ENCODE peak calls at places on chromosomes 4 and X, in nine cellular contexts. One of them, this sample, is unnamed.

GRCh38 chr4:135065366-135065765 is 863.8 kb upstream of the PABPC4L start:
- DNase-seq in activated CD4-positive, alpha-beta T cell treated with anti-CD3 and anti-CD28 coated beads for 24 hours: no peak
- DNase-seq in bronchial epithelial cell: no peak
- DNase-seq in activated CD8-positive, alpha-beta memory T cell treated with anti-CD3 and anti-CD28 coated beads, Interleukin-2, amount 50 U/mL, for 4 hours: no peak
- DNase-seq in stimulated activated CD8-positive, alpha-beta memory T cell treated with anti-CD3 and anti-CD28 coated beads, Interleukin-15, amount 100 ng/mL, for 4 hours: no peak
- DNase-seq in RPMI8226: no peak
- DNase-seq in naive B cell: no peak
- DNase-seq in activated CD4-positive, alpha-beta memory T cell treated with anti-CD3 and anti-CD28 coated beads, Interleukin-2, amount 10 ng/mL, durations not matched to agents 7 days and 5 days: no peak
- DNase-seq in stomach: no peak
- DNase-seq in this sample: no peak

GRCh38 chr4:6562931-6563901 is 11.8 kb upstream of the MAN2B2 start:
- DNase-seq in stimulated activated CD8-positive, alpha-beta memory T cell treated with anti-CD3 and anti-CD28 coated beads, Interleukin-15, amount 100 ng/mL, for 4 hours: no peak
- DNase-seq in bronchial epithelial cell: peak
- DNase-seq in stomach: no peak
- DNase-seq in activated CD4-positive, alpha-beta T cell treated with anti-CD3 and anti-CD28 coated beads for 24 hours: no peak
- DNase-seq in RPMI8226: peak
- DNase-seq in activated CD8-positive, alpha-beta memory T cell treated with anti-CD3 and anti-CD28 coated beads, Interleukin-2, amount 50 U/mL, for 4 hours: no peak
- DNase-seq in naive B cell: no peak
- DNase-seq in activated CD4-positive, alpha-beta memory T cell treated with anti-CD3 and anti-CD28 coated beads, Interleukin-2, amount 10 ng/mL, durations not matched to agents 7 days and 5 days: no peak
- DNase-seq in this sample: no peak

GRCh38 chr4:75630174-75630931 is at the start of gene CDKL2:
- DNase-seq in RPMI8226: no peak
- DNase-seq in activated CD4-positive, alpha-beta T cell treated with anti-CD3 and anti-CD28 coated beads for 24 hours: peak
- DNase-seq in naive B cell: peak
- DNase-seq in stimulated activated CD8-positive, alpha-beta memory T cell treated with anti-CD3 and anti-CD28 coated beads, Interleukin-15, amount 100 ng/mL, for 4 hours: peak
- DNase-seq in activated CD8-positive, alpha-beta memory T cell treated with anti-CD3 and anti-CD28 coated beads, Interleukin-2, amount 50 U/mL, for 4 hours: peak
- DNase-seq in stomach: peak
- DNase-seq in activated CD4-positive, alpha-beta memory T cell treated with anti-CD3 and anti-CD28 coated beads, Interleukin-2, amount 10 ng/mL, durations not matched to agents 7 days and 5 days: peak
- DNase-seq in bronchial epithelial cell: peak
- DNase-seq in this sample: peak

GRCh38 chrX:109635151-109635550 is 10.2 kb upstream of the KCNE5 start:
- DNase-seq in activated CD4-positive, alpha-beta memory T cell treated with anti-CD3 and anti-CD28 coated beads, Interleukin-2, amount 10 ng/mL, durations not matched to agents 7 days and 5 days: no peak
- DNase-seq in stimulated activated CD8-positive, alpha-beta memory T cell treated with anti-CD3 and anti-CD28 coated beads, Interleukin-15, amount 100 ng/mL, for 4 hours: no peak
- DNase-seq in RPMI8226: peak
- DNase-seq in naive B cell: no peak
- DNase-seq in activated CD8-positive, alpha-beta memory T cell treated with anti-CD3 and anti-CD28 coated beads, Interleukin-2, amount 50 U/mL, for 4 hours: no peak
- DNase-seq in activated CD4-positive, alpha-beta T cell treated with anti-CD3 and anti-CD28 coated beads for 24 hours: no peak
- DNase-seq in bronchial epithelial cell: peak
- DNase-seq in stomach: no peak
- DNase-seq in this sample: no peak

GRCh38 chrX:53718073-53718472 is 31.6 kb upstream of the HUWE1 start:
- DNase-seq in bronchial epithelial cell: peak
- DNase-seq in activated CD4-positive, alpha-beta T cell treated with anti-CD3 and anti-CD28 coated beads for 24 hours: no peak
- DNase-seq in naive B cell: no peak
- DNase-seq in stimulated activated CD8-positive, alpha-beta memory T cell treated with anti-CD3 and anti-CD28 coated beads, Interleukin-15, amount 100 ng/mL, for 4 hours: no peak
- DNase-seq in activated CD4-positive, alpha-beta memory T cell treated with anti-CD3 and anti-CD28 coated beads, Interleukin-2, amount 10 ng/mL, durations not matched to agents 7 days and 5 days: no peak
- DNase-seq in activated CD8-positive, alpha-beta memory T cell treated with anti-CD3 and anti-CD28 coated beads, Interleukin-2, amount 50 U/mL, for 4 hours: no peak
- DNase-seq in stomach: no peak
- DNase-seq in RPMI8226: no peak
- DNase-seq in this sample: no peak

GRCh38 chr4:5955201-5955821 is 62.4 kb upstream of the CRMP1 start:
- DNase-seq in activated CD8-positive, alpha-beta memory T cell treated with anti-CD3 and anti-CD28 coated beads, Interleukin-2, amount 50 U/mL, for 4 hours: no peak
- DNase-seq in stimulated activated CD8-positive, alpha-beta memory T cell treated with anti-CD3 and anti-CD28 coated beads, Interleukin-15, amount 100 ng/mL, for 4 hours: no peak
- DNase-seq in activated CD4-positive, alpha-beta T cell treated with anti-CD3 and anti-CD28 coated beads for 24 hours: no peak
- DNase-seq in naive B cell: no peak
- DNase-seq in stomach: no peak
- DNase-seq in bronchial epithelial cell: no peak
- DNase-seq in activated CD4-positive, alpha-beta memory T cell treated with anti-CD3 and anti-CD28 coated beads, Interleukin-2, amount 10 ng/mL, durations not matched to agents 7 days and 5 days: no peak
- DNase-seq in RPMI8226: no peak
- DNase-seq in this sample: no peak

GRCh38 chr4:23213198-23213597 is 520.5 kb downstream of the GBA3 start:
- DNase-seq in activated CD4-positive, alpha-beta T cell treated with anti-CD3 and anti-CD28 coated beads for 24 hours: no peak
- DNase-seq in stomach: no peak
- DNase-seq in RPMI8226: no peak
- DNase-seq in naive B cell: no peak
- DNase-seq in activated CD4-positive, alpha-beta memory T cell treated with anti-CD3 and anti-CD28 coated beads, Interleukin-2, amount 10 ng/mL, durations not matched to agents 7 days and 5 days: no peak
- DNase-seq in activated CD8-positive, alpha-beta memory T cell treated with anti-CD3 and anti-CD28 coated beads, Interleukin-2, amount 50 U/mL, for 4 hours: no peak
- DNase-seq in bronchial epithelial cell: no peak
- DNase-seq in stimulated activated CD8-positive, alpha-beta memory T cell treated with anti-CD3 and anti-CD28 coated beads, Interleukin-15, amount 100 ng/mL, for 4 hours: no peak
- DNase-seq in this sample: no peak

GRCh38 chr4:1459664-1460511 is 53.6 kb upstream of the NKX1-1 start:
- DNase-seq in activated CD4-positive, alpha-beta memory T cell treated with anti-CD3 and anti-CD28 coated beads, Interleukin-2, amount 10 ng/mL, durations not matched to agents 7 days and 5 days: no peak
- DNase-seq in stomach: peak
- DNase-seq in activated CD4-positive, alpha-beta T cell treated with anti-CD3 and anti-CD28 coated beads for 24 hours: no peak
- DNase-seq in stimulated activated CD8-positive, alpha-beta memory T cell treated with anti-CD3 and anti-CD28 coated beads, Interleukin-15, amount 100 ng/mL, for 4 hours: no peak
- DNase-seq in bronchial epithelial cell: no peak
- DNase-seq in activated CD8-positive, alpha-beta memory T cell treated with anti-CD3 and anti-CD28 coated beads, Interleukin-2, amount 50 U/mL, for 4 hours: no peak
- DNase-seq in RPMI8226: no peak
- DNase-seq in naive B cell: no peak
- DNase-seq in this sample: no peak

GRCh38 chrX:18698762-18699650 is 8.4 kb upstream of the PPEF1 start:
- DNase-seq in activated CD4-positive, alpha-beta memory T cell treated with anti-CD3 and anti-CD28 coated beads, Interleukin-2, amount 10 ng/mL, durations not matched to agents 7 days and 5 days: no peak
- DNase-seq in stomach: no peak
- DNase-seq in naive B cell: no peak
- DNase-seq in activated CD8-positive, alpha-beta memory T cell treated with anti-CD3 and anti-CD28 coated beads, Interleukin-2, amount 50 U/mL, for 4 hours: no peak
- DNase-seq in activated CD4-positive, alpha-beta T cell treated with anti-CD3 and anti-CD28 coated beads for 24 hours: no peak
- DNase-seq in stimulated activated CD8-positive, alpha-beta memory T cell treated with anti-CD3 and anti-CD28 coated beads, Interleukin-15, amount 100 ng/mL, for 4 hours: no peak
- DNase-seq in RPMI8226: no peak
- DNase-seq in bronchial epithelial cell: no peak
- DNase-seq in this sample: no peak

GRCh38 chr4:41957634-41958033 is 22.4 kb downstream of the TMEM33 start:
- DNase-seq in stomach: no peak
- DNase-seq in stimulated activated CD8-positive, alpha-beta memory T cell treated with anti-CD3 and anti-CD28 coated beads, Interleukin-15, amount 100 ng/mL, for 4 hours: no peak
- DNase-seq in naive B cell: peak
- DNase-seq in activated CD4-positive, alpha-beta memory T cell treated with anti-CD3 and anti-CD28 coated beads, Interleukin-2, amount 10 ng/mL, durations not matched to agents 7 days and 5 days: no peak
- DNase-seq in RPMI8226: peak
- DNase-seq in activated CD8-positive, alpha-beta memory T cell treated with anti-CD3 and anti-CD28 coated beads, Interleukin-2, amount 50 U/mL, for 4 hours: no peak
- DNase-seq in bronchial epithelial cell: peak
- DNase-seq in activated CD4-positive, alpha-beta T cell treated with anti-CD3 and anti-CD28 coated beads for 24 hours: no peak
- DNase-seq in this sample: peak

GRCh38 chr4:84691170-84691691 is 108.3 kb downstream of the CDS1 start:
- DNase-seq in bronchial epithelial cell: peak
- DNase-seq in activated CD4-positive, alpha-beta memory T cell treated with anti-CD3 and anti-CD28 coated beads, Interleukin-2, amount 10 ng/mL, durations not matched to agents 7 days and 5 days: no peak
- DNase-seq in stomach: no peak
- DNase-seq in activated CD8-positive, alpha-beta memory T cell treated with anti-CD3 and anti-CD28 coated beads, Interleukin-2, amount 50 U/mL, for 4 hours: no peak
- DNase-seq in stimulated activated CD8-positive, alpha-beta memory T cell treated with anti-CD3 and anti-CD28 coated beads, Interleukin-15, amount 100 ng/mL, for 4 hours: no peak
- DNase-seq in activated CD4-positive, alpha-beta T cell treated with anti-CD3 and anti-CD28 coated beads for 24 hours: no peak
- DNase-seq in RPMI8226: peak
- DNase-seq in naive B cell: no peak
- DNase-seq in this sample: no peak

GRCh38 chrX:76172325-76172887 is 456 bp upstream of the PBDC1 start:
- DNase-seq in bronchial epithelial cell: no peak
- DNase-seq in activated CD4-positive, alpha-beta T cell treated with anti-CD3 and anti-CD28 coated beads for 24 hours: no peak
- DNase-seq in naive B cell: no peak
- DNase-seq in activated CD4-positive, alpha-beta memory T cell treated with anti-CD3 and anti-CD28 coated beads, Interleukin-2, amount 10 ng/mL, durations not matched to agents 7 days and 5 days: no peak
- DNase-seq in activated CD8-positive, alpha-beta memory T cell treated with anti-CD3 and anti-CD28 coated beads, Interleukin-2, amount 50 U/mL, for 4 hours: no peak
- DNase-seq in stimulated activated CD8-positive, alpha-beta memory T cell treated with anti-CD3 and anti-CD28 coated beads, Interleukin-15, amount 100 ng/mL, for 4 hours: no peak
- DNase-seq in RPMI8226: no peak
- DNase-seq in stomach: no peak
- DNase-seq in this sample: no peak

GRCh38 chrX:120791013-120791643 is 84.5 kb downstream of the CT47B1 start:
- DNase-seq in bronchial epithelial cell: peak
- DNase-seq in naive B cell: no peak
- DNase-seq in activated CD4-positive, alpha-beta T cell treated with anti-CD3 and anti-CD28 coated beads for 24 hours: no peak
- DNase-seq in activated CD8-positive, alpha-beta memory T cell treated with anti-CD3 and anti-CD28 coated beads, Interleukin-2, amount 50 U/mL, for 4 hours: no peak
- DNase-seq in stomach: peak
- DNase-seq in RPMI8226: peak
- DNase-seq in activated CD4-positive, alpha-beta memory T cell treated with anti-CD3 and anti-CD28 coated beads, Interleukin-2, amount 10 ng/mL, durations not matched to agents 7 days and 5 days: no peak
- DNase-seq in stimulated activated CD8-positive, alpha-beta memory T cell treated with anti-CD3 and anti-CD28 coated beads, Interleukin-15, amount 100 ng/mL, for 4 hours: no peak
- DNase-seq in this sample: no peak

GRCh38 chr4:105878668-105879067 is 16.6 kb upstream of the NPNT start:
- DNase-seq in activated CD8-positive, alpha-beta memory T cell treated with anti-CD3 and anti-CD28 coated beads, Interleukin-2, amount 50 U/mL, for 4 hours: no peak
- DNase-seq in bronchial epithelial cell: no peak
- DNase-seq in stomach: no peak
- DNase-seq in activated CD4-positive, alpha-beta memory T cell treated with anti-CD3 and anti-CD28 coated beads, Interleukin-2, amount 10 ng/mL, durations not matched to agents 7 days and 5 days: no peak
- DNase-seq in stimulated activated CD8-positive, alpha-beta memory T cell treated with anti-CD3 and anti-CD28 coated beads, Interleukin-15, amount 100 ng/mL, for 4 hours: no peak
- DNase-seq in naive B cell: no peak
- DNase-seq in activated CD4-positive, alpha-beta T cell treated with anti-CD3 and anti-CD28 coated beads for 24 hours: no peak
- DNase-seq in RPMI8226: no peak
- DNase-seq in this sample: no peak

GRCh38 chrX:154021131-154021611 is 1.5 kb upstream of the IRAK1 start:
- DNase-seq in activated CD8-positive, alpha-beta memory T cell treated with anti-CD3 and anti-CD28 coated beads, Interleukin-2, amount 50 U/mL, for 4 hours: no peak
- DNase-seq in stomach: no peak
- DNase-seq in RPMI8226: no peak
- DNase-seq in activated CD4-positive, alpha-beta memory T cell treated with anti-CD3 and anti-CD28 coated beads, Interleukin-2, amount 10 ng/mL, durations not matched to agents 7 days and 5 days: peak
- DNase-seq in bronchial epithelial cell: peak
- DNase-seq in stimulated activated CD8-positive, alpha-beta memory T cell treated with anti-CD3 and anti-CD28 coated beads, Interleukin-15, amount 100 ng/mL, for 4 hours: no peak
- DNase-seq in activated CD4-positive, alpha-beta T cell treated with anti-CD3 and anti-CD28 coated beads for 24 hours: no peak
- DNase-seq in naive B cell: no peak
- DNase-seq in this sample: no peak

GRCh38 chrX:124507276-124507675 is 160.9 kb downstream of the SH2D1A start:
- DNase-seq in activated CD4-positive, alpha-beta memory T cell treated with anti-CD3 and anti-CD28 coated beads, Interleukin-2, amount 10 ng/mL, durations not matched to agents 7 days and 5 days: no peak
- DNase-seq in RPMI8226: no peak
- DNase-seq in stimulated activated CD8-positive, alpha-beta memory T cell treated with anti-CD3 and anti-CD28 coated beads, Interleukin-15, amount 100 ng/mL, for 4 hours: no peak
- DNase-seq in bronchial epithelial cell: peak
- DNase-seq in activated CD8-positive, alpha-beta memory T cell treated with anti-CD3 and anti-CD28 coated beads, Interleukin-2, amount 50 U/mL, for 4 hours: no peak
- DNase-seq in naive B cell: no peak
- DNase-seq in activated CD4-positive, alpha-beta T cell treated with anti-CD3 and anti-CD28 coated beads for 24 hours: no peak
- DNase-seq in stomach: no peak
- DNase-seq in this sample: no peak

GRCh38 chr4:6594341-6594740 is 19.4 kb downstream of the MAN2B2 start:
- DNase-seq in RPMI8226: no peak
- DNase-seq in naive B cell: no peak
- DNase-seq in bronchial epithelial cell: no peak
- DNase-seq in activated CD4-positive, alpha-beta T cell treated with anti-CD3 and anti-CD28 coated beads for 24 hours: no peak
- DNase-seq in activated CD8-positive, alpha-beta memory T cell treated with anti-CD3 and anti-CD28 coated beads, Interleukin-2, amount 50 U/mL, for 4 hours: no peak
- DNase-seq in stomach: no peak
- DNase-seq in stimulated activated CD8-positive, alpha-beta memory T cell treated with anti-CD3 and anti-CD28 coated beads, Interleukin-15, amount 100 ng/mL, for 4 hours: no peak
- DNase-seq in activated CD4-positive, alpha-beta memory T cell treated with anti-CD3 and anti-CD28 coated beads, Interleukin-2, amount 10 ng/mL, durations not matched to agents 7 days and 5 days: no peak
- DNase-seq in this sample: no peak

GRCh38 chrX:153405426-153405825 is 4.3 kb upstream of the PNMA6E start:
- DNase-seq in stimulated activated CD8-positive, alpha-beta memory T cell treated with anti-CD3 and anti-CD28 coated beads, Interleukin-15, amount 100 ng/mL, for 4 hours: no peak
- DNase-seq in RPMI8226: no peak
- DNase-seq in stomach: no peak
- DNase-seq in activated CD8-positive, alpha-beta memory T cell treated with anti-CD3 and anti-CD28 coated beads, Interleukin-2, amount 50 U/mL, for 4 hours: no peak
- DNase-seq in activated CD4-positive, alpha-beta T cell treated with anti-CD3 and anti-CD28 coated beads for 24 hours: no peak
- DNase-seq in bronchial epithelial cell: no peak
- DNase-seq in naive B cell: no peak
- DNase-seq in activated CD4-positive, alpha-beta memory T cell treated with anti-CD3 and anti-CD28 coated beads, Interleukin-2, amount 10 ng/mL, durations not matched to agents 7 days and 5 days: no peak
- DNase-seq in this sample: no peak

GRCh38 chr4:150323551-150324325 is 245.5 kb downstream of the DCLK2 start:
- DNase-seq in bronchial epithelial cell: no peak
- DNase-seq in naive B cell: no peak
- DNase-seq in RPMI8226: no peak
- DNase-seq in activated CD8-positive, alpha-beta memory T cell treated with anti-CD3 and anti-CD28 coated beads, Interleukin-2, amount 50 U/mL, for 4 hours: no peak
- DNase-seq in activated CD4-positive, alpha-beta memory T cell treated with anti-CD3 and anti-CD28 coated beads, Interleukin-2, amount 10 ng/mL, durations not matched to agents 7 days and 5 days: no peak
- DNase-seq in activated CD4-positive, alpha-beta T cell treated with anti-CD3 and anti-CD28 coated beads for 24 hours: no peak
- DNase-seq in stomach: no peak
- DNase-seq in stimulated activated CD8-positive, alpha-beta memory T cell treated with anti-CD3 and anti-CD28 coated beads, Interleukin-15, amount 100 ng/mL, for 4 hours: no peak
- DNase-seq in this sample: no peak

GRCh38 chr4:62145276-62145675 is 945.1 kb downstream of the ADGRL3 start:
- DNase-seq in RPMI8226: no peak
- DNase-seq in stimulated activated CD8-positive, alpha-beta memory T cell treated with anti-CD3 and anti-CD28 coated beads, Interleukin-15, amount 100 ng/mL, for 4 hours: no peak
- DNase-seq in stomach: no peak
- DNase-seq in bronchial epithelial cell: no peak
- DNase-seq in activated CD4-positive, alpha-beta T cell treated with anti-CD3 and anti-CD28 coated beads for 24 hours: no peak
- DNase-seq in activated CD8-positive, alpha-beta memory T cell treated with anti-CD3 and anti-CD28 coated beads, Interleukin-2, amount 50 U/mL, for 4 hours: no peak
- DNase-seq in activated CD4-positive, alpha-beta memory T cell treated with anti-CD3 and anti-CD28 coated beads, Interleukin-2, amount 10 ng/mL, durations not matched to agents 7 days and 5 days: no peak
- DNase-seq in naive B cell: no peak
- DNase-seq in this sample: no peak

GRCh38 chr4:6527259-6527658 is 47.7 kb upstream of the MAN2B2 start:
- DNase-seq in stomach: no peak
- DNase-seq in activated CD8-positive, alpha-beta memory T cell treated with anti-CD3 and anti-CD28 coated beads, Interleukin-2, amount 50 U/mL, for 4 hours: no peak
- DNase-seq in stimulated activated CD8-positive, alpha-beta memory T cell treated with anti-CD3 and anti-CD28 coated beads, Interleukin-15, amount 100 ng/mL, for 4 hours: no peak
- DNase-seq in RPMI8226: no peak
- DNase-seq in activated CD4-positive, alpha-beta T cell treated with anti-CD3 and anti-CD28 coated beads for 24 hours: no peak
- DNase-seq in activated CD4-positive, alpha-beta memory T cell treated with anti-CD3 and anti-CD28 coated beads, Interleukin-2, amount 10 ng/mL, durations not matched to agents 7 days and 5 days: no peak
- DNase-seq in bronchial epithelial cell: no peak
- DNase-seq in naive B cell: no peak
- DNase-seq in this sample: no peak

GRCh38 chr4:160318567-160319220 is 1215.8 kb downstream of the RAPGEF2 start:
- DNase-seq in stomach: no peak
- DNase-seq in naive B cell: no peak
- DNase-seq in RPMI8226: no peak
- DNase-seq in activated CD4-positive, alpha-beta memory T cell treated with anti-CD3 and anti-CD28 coated beads, Interleukin-2, amount 10 ng/mL, durations not matched to agents 7 days and 5 days: no peak
- DNase-seq in bronchial epithelial cell: no peak
- DNase-seq in activated CD8-positive, alpha-beta memory T cell treated with anti-CD3 and anti-CD28 coated beads, Interleukin-2, amount 50 U/mL, for 4 hours: no peak
- DNase-seq in activated CD4-positive, alpha-beta T cell treated with anti-CD3 and anti-CD28 coated beads for 24 hours: no peak
- DNase-seq in stimulated activated CD8-positive, alpha-beta memory T cell treated with anti-CD3 and anti-CD28 coated beads, Interleukin-15, amount 100 ng/mL, for 4 hours: no peak
- DNase-seq in this sample: no peak

GRCh38 chr4:74473155-74473811 is 28.3 kb downstream of the AREG start:
- DNase-seq in activated CD8-positive, alpha-beta memory T cell treated with anti-CD3 and anti-CD28 coated beads, Interleukin-2, amount 50 U/mL, for 4 hours: no peak
- DNase-seq in naive B cell: no peak
- DNase-seq in bronchial epithelial cell: peak
- DNase-seq in RPMI8226: no peak
- DNase-seq in activated CD4-positive, alpha-beta T cell treated with anti-CD3 and anti-CD28 coated beads for 24 hours: no peak
- DNase-seq in stomach: peak
- DNase-seq in activated CD4-positive, alpha-beta memory T cell treated with anti-CD3 and anti-CD28 coated beads, Interleukin-2, amount 10 ng/mL, durations not matched to agents 7 days and 5 days: no peak
- DNase-seq in stimulated activated CD8-positive, alpha-beta memory T cell treated with anti-CD3 and anti-CD28 coated beads, Interleukin-15, amount 100 ng/mL, for 4 hours: no peak
- DNase-seq in this sample: no peak

GRCh38 chr4:15755781-15756180 is 22.3 kb upstream of the CD38 start:
- DNase-seq in stimulated activated CD8-positive, alpha-beta memory T cell treated with anti-CD3 and anti-CD28 coated beads, Interleukin-15, amount 100 ng/mL, for 4 hours: no peak
- DNase-seq in bronchial epithelial cell: peak
- DNase-seq in activated CD4-positive, alpha-beta T cell treated with anti-CD3 and anti-CD28 coated beads for 24 hours: no peak
- DNase-seq in naive B cell: no peak
- DNase-seq in stomach: no peak
- DNase-seq in RPMI8226: no peak
- DNase-seq in activated CD8-positive, alpha-beta memory T cell treated with anti-CD3 and anti-CD28 coated beads, Interleukin-2, amount 50 U/mL, for 4 hours: no peak
- DNase-seq in activated CD4-positive, alpha-beta memory T cell treated with anti-CD3 and anti-CD28 coated beads, Interleukin-2, amount 10 ng/mL, durations not matched to agents 7 days and 5 days: no peak
- DNase-seq in this sample: no peak

GRCh38 chr4:48546336-48546735 is 56.3 kb downstream of the ZAR1 start:
- DNase-seq in naive B cell: peak
- DNase-seq in stimulated activated CD8-positive, alpha-beta memory T cell treated with anti-CD3 and anti-CD28 coated beads, Interleukin-15, amount 100 ng/mL, for 4 hours: no peak
- DNase-seq in activated CD4-positive, alpha-beta memory T cell treated with anti-CD3 and anti-CD28 coated beads, Interleukin-2, amount 10 ng/mL, durations not matched to agents 7 days and 5 days: peak
- DNase-seq in RPMI8226: peak
- DNase-seq in bronchial epithelial cell: peak
- DNase-seq in activated CD4-positive, alpha-beta T cell treated with anti-CD3 and anti-CD28 coated beads for 24 hours: peak
- DNase-seq in activated CD8-positive, alpha-beta memory T cell treated with anti-CD3 and anti-CD28 coated beads, Interleukin-2, amount 50 U/mL, for 4 hours: no peak
- DNase-seq in stomach: no peak
- DNase-seq in this sample: no peak

GRCh38 chr4:7416745-7417432 is 17.8 kb downstream of the PSAPL1 start:
- DNase-seq in stimulated activated CD8-positive, alpha-beta memory T cell treated with anti-CD3 and anti-CD28 coated beads, Interleukin-15, amount 100 ng/mL, for 4 hours: no peak
- DNase-seq in activated CD4-positive, alpha-beta memory T cell treated with anti-CD3 and anti-CD28 coated beads, Interleukin-2, amount 10 ng/mL, durations not matched to agents 7 days and 5 days: no peak
- DNase-seq in stomach: peak
- DNase-seq in RPMI8226: no peak
- DNase-seq in bronchial epithelial cell: no peak
- DNase-seq in activated CD4-positive, alpha-beta T cell treated with anti-CD3 and anti-CD28 coated beads for 24 hours: no peak
- DNase-seq in naive B cell: no peak
- DNase-seq in activated CD8-positive, alpha-beta memory T cell treated with anti-CD3 and anti-CD28 coated beads, Interleukin-2, amount 50 U/mL, for 4 hours: no peak
- DNase-seq in this sample: no peak

GRCh38 chr4:140702096-140702757 is 54.0 kb downstream of the TBC1D9 start:
- DNase-seq in stimulated activated CD8-positive, alpha-beta memory T cell treated with anti-CD3 and anti-CD28 coated beads, Interleukin-15, amount 100 ng/mL, for 4 hours: no peak
- DNase-seq in RPMI8226: no peak
- DNase-seq in bronchial epithelial cell: peak
- DNase-seq in activated CD4-positive, alpha-beta T cell treated with anti-CD3 and anti-CD28 coated beads for 24 hours: no peak
- DNase-seq in stomach: no peak
- DNase-seq in activated CD8-positive, alpha-beta memory T cell treated with anti-CD3 and anti-CD28 coated beads, Interleukin-2, amount 50 U/mL, for 4 hours: no peak
- DNase-seq in naive B cell: no peak
- DNase-seq in activated CD4-positive, alpha-beta memory T cell treated with anti-CD3 and anti-CD28 coated beads, Interleukin-2, amount 10 ng/mL, durations not matched to agents 7 days and 5 days: no peak
- DNase-seq in this sample: no peak

GRCh38 chrX:107537815-107538214 is 88.4 kb downstream of the FRMPD3 start:
- DNase-seq in activated CD4-positive, alpha-beta T cell treated with anti-CD3 and anti-CD28 coated beads for 24 hours: peak
- DNase-seq in bronchial epithelial cell: peak
- DNase-seq in naive B cell: peak
- DNase-seq in activated CD8-positive, alpha-beta memory T cell treated with anti-CD3 and anti-CD28 coated beads, Interleukin-2, amount 50 U/mL, for 4 hours: no peak
- DNase-seq in stimulated activated CD8-positive, alpha-beta memory T cell treated with anti-CD3 and anti-CD28 coated beads, Interleukin-15, amount 100 ng/mL, for 4 hours: no peak
- DNase-seq in activated CD4-positive, alpha-beta memory T cell treated with anti-CD3 and anti-CD28 coated beads, Interleukin-2, amount 10 ng/mL, durations not matched to agents 7 days and 5 days: peak
- DNase-seq in stomach: peak
- DNase-seq in RPMI8226: peak
- DNase-seq in this sample: peak

GRCh38 chr4:150518559-150518958 is 63.4 kb upstream of the MAB21L2 start:
- DNase-seq in activated CD4-positive, alpha-beta memory T cell treated with anti-CD3 and anti-CD28 coated beads, Interleukin-2, amount 10 ng/mL, durations not matched to agents 7 days and 5 days: no peak
- DNase-seq in activated CD8-positive, alpha-beta memory T cell treated with anti-CD3 and anti-CD28 coated beads, Interleukin-2, amount 50 U/mL, for 4 hours: no peak
- DNase-seq in stimulated activated CD8-positive, alpha-beta memory T cell treated with anti-CD3 and anti-CD28 coated beads, Interleukin-15, amount 100 ng/mL, for 4 hours: no peak
- DNase-seq in bronchial epithelial cell: peak
- DNase-seq in stomach: no peak
- DNase-seq in activated CD4-positive, alpha-beta T cell treated with anti-CD3 and anti-CD28 coated beads for 24 hours: no peak
- DNase-seq in naive B cell: no peak
- DNase-seq in RPMI8226: no peak
- DNase-seq in this sample: no peak

GRCh38 chr4:54091637-54092404 is 8.1 kb upstream of the GSX2 start:
- DNase-seq in activated CD4-positive, alpha-beta T cell treated with anti-CD3 and anti-CD28 coated beads for 24 hours: peak
- DNase-seq in stimulated activated CD8-positive, alpha-beta memory T cell treated with anti-CD3 and anti-CD28 coated beads, Interleukin-15, amount 100 ng/mL, for 4 hours: peak
- DNase-seq in activated CD8-positive, alpha-beta memory T cell treated with anti-CD3 and anti-CD28 coated beads, Interleukin-2, amount 50 U/mL, for 4 hours: peak
- DNase-seq in bronchial epithelial cell: peak
- DNase-seq in naive B cell: peak
- DNase-seq in stomach: peak
- DNase-seq in RPMI8226: peak
- DNase-seq in activated CD4-positive, alpha-beta memory T cell treated with anti-CD3 and anti-CD28 coated beads, Interleukin-2, amount 10 ng/mL, durations not matched to agents 7 days and 5 days: peak
- DNase-seq in this sample: peak

This sample was measured in GM10248.